ENCODE peak calls at places on chromosomes 1 and 21, in eight cellular contexts. C is esophagus muscularis mucosa, S is transverse colon, Q is H1, K is upper lobe of left lung, D is K562, F is stomach, Z is suprapubic skin. W is an unnamed sample.
A peak's percentile ranks its signal among the peaks of the same experiment; 100 is the strongest.

GRCh38 chr1:201157949-201158348 is 3.7 kb upstream of the TMEM9 start:
- DNase-seq in K (no peak), C (no peak), F (no peak), S (no peak), Q (no peak), Z (no peak), D (no peak), W (no peak)

GRCh38 chr1:81574365-81574764 is 226.4 kb upstream of the ADGRL2 start:
- DNase-seq in Z (no peak), S (no peak), F (no peak), D (no peak), C (no peak), K (no peak), Q (no peak), W (no peak)

GRCh38 chr1:113244134-113244820 is 146.0 kb upstream of the MAGI3 start:
- DNase-seq in D (no peak), Q (no peak), S (no peak), F (no peak), C (no peak), K (no peak), Z (no peak), W (no peak)

GRCh38 chr1:114040273-114041043 is 61.2 kb downstream of the OLFML3 start:
- DNase-seq in S (no peak), K (no peak), D (no peak), Q (no peak), Z (no peak), C (no peak), F (no peak), W (no peak)

GRCh38 chr1:17053071-17053684 is 654 bp downstream of the SDHB start:
- DNase-seq in Z (no peak), S (peak; percentile 17), K (no peak), C (no peak), Q (no peak), F (no peak), D (peak; percentile 33), W (no peak)

GRCh38 chr1:187336769-187337168 is 508.0 kb downstream of the PLA2G4A start:
- DNase-seq in D (no peak), K (no peak), F (no peak), Q (no peak), S (no peak), Z (no peak), C (no peak), W (no peak)

GRCh38 chr1:17630048-17630830 is 90.7 kb downstream of the ARHGEF10L start:
- DNase-seq in D (no peak), S (peak; percentile 38), Z (no peak), C (peak; percentile 94), F (peak; percentile 27), K (no peak), Q (no peak), W (peak; percentile 87)

GRCh38 chr1:231934797-231935196 is 308.2 kb downstream of the DISC1 start:
- DNase-seq in S (no peak), Z (no peak), C (no peak), Q (no peak), F (no peak), D (no peak), K (no peak), W (no peak)

GRCh38 chr1:72140222-72140621 is 142.1 kb downstream of the NEGR1 start:
- DNase-seq in K (no peak), D (no peak), Z (no peak), F (no peak), Q (no peak), C (no peak), S (no peak), W (no peak)

GRCh38 chr1:184533915-184534314 is 147.1 kb downstream of the C1orf21 start:
- DNase-seq in D (no peak), K (no peak), S (no peak), C (no peak), F (no peak), Q (no peak), Z (no peak), W (no peak)

GRCh38 chr1:172658871-172659453 is at the start of gene FASLG:
- DNase-seq in C (no peak), D (no peak), S (no peak), Q (no peak), F (no peak), Z (no peak), K (peak; percentile 81), W (no peak)

GRCh38 chr1:15326691-15327530 is 79.9 kb downstream of the FHAD1 start:
- DNase-seq in F (peak; percentile 41), S (no peak), C (no peak), Z (no peak), Q (no peak), D (no peak), K (peak; percentile 59), W (no peak)

GRCh38 chr21:45880097-45881068 is 101.2 kb upstream of the COL6A1 start:
- DNase-seq in Q (peak; percentile 44), K (peak; percentile 58), C (no peak), Z (no peak), D (peak; percentile 64), F (peak; percentile 65), S (peak; percentile 64), W (peak; percentile 76)

GRCh38 chr21:45818904-45819285 is 162.7 kb upstream of the COL6A1 start:
- DNase-seq in F (no peak), K (no peak), Z (no peak), C (peak; percentile 91), D (no peak), S (no peak), Q (no peak), W (peak; percentile 57)

GRCh38 chr1:113930499-113931161 is 1.5 kb downstream of the HIPK1 start:
- DNase-seq in F (no peak), K (no peak), Z (no peak), S (peak; percentile 41), Q (no peak), C (no peak), D (peak; percentile 25), W (no peak)

GRCh38 chr1:83849191-83850061 is 149.5 kb downstream of the TTLL7 start:
- DNase-seq in C (no peak), F (no peak), S (no peak), Z (no peak), K (no peak), Q (no peak), D (no peak), W (no peak)

GRCh38 chr1:80212021-80212420 is 1205.5 kb upstream of the ADGRL4 start:
- DNase-seq in F (no peak), S (no peak), D (no peak), Q (no peak), K (no peak), C (no peak), Z (no peak), W (no peak)

GRCh38 chr1:88917321-88918025 is 26.1 kb upstream of the GTF2B start:
- DNase-seq in S (no peak), Q (no peak), K (no peak), F (no peak), C (no peak), D (no peak), Z (no peak), W (no peak)

GRCh38 chr1:26021647-26022403 is at the start of gene EXTL1:
- DNase-seq in D (no peak), K (peak; percentile 80), F (no peak), Z (no peak), C (no peak), Q (peak; percentile 59), S (no peak), W (no peak)

GRCh38 chr1:6588128-6588892 is 8.5 kb downstream of the ZBTB48 start:
- DNase-seq in S (no peak), C (no peak), K (peak; percentile 74), Q (no peak), Z (no peak), D (no peak), F (no peak), W (no peak)

GRCh38 chr1:6588893-6589481 is 9.2 kb downstream of the ZBTB48 start:
- DNase-seq in D (no peak), Q (no peak), F (no peak), S (no peak), C (no peak), Z (no peak), K (peak; percentile 72), W (no peak)

GRCh38 chr1:6591644-6592043 is 11.0 kb downstream of the KLHL21 start:
- DNase-seq in C (no peak), S (no peak), Q (no peak), K (peak; percentile 36), D (no peak), Z (no peak), F (no peak), W (no peak)

GRCh38 chr1:6591222-6591621 is 11.4 kb downstream of the ZBTB48 start:
- DNase-seq in Z (no peak), F (no peak), S (no peak), Q (no peak), D (no peak), C (no peak), K (no peak), W (no peak)

GRCh38 chr1:6590046-6590445 is 10.3 kb downstream of the ZBTB48 start:
- DNase-seq in C (no peak), K (no peak), D (no peak), Q (no peak), S (no peak), F (no peak), Z (no peak), W (no peak)
- TF ChIP-seq POLR2A in C (no peak), K (no peak), D (peak; percentile 15), Q (no peak), S (no peak), F (no peak), Z (no peak), W (no peak)

DNA sequence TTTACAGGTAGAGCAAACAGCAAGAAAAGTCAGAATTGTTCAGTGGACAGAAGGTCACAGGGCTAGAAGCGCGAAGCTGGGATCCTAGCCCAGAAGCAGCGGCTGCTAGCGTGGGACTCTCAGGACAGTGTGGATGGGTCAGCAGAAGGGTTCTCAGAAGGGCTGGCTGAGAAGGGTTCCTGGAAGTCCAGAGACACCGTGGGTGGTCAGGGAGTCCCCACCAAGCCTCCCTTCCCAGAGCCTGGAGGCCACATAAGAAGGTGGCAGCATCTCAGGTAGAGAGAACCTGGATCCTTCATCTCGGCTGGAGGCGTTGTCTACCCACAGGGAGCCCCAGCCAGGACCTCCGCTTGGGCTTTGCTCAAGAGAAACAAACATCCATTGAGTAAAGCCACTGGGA is 696.3 kb downstream of the PTPRU start:
- DNase-seq in Q (no peak), D (no peak), Z (no peak), K (no peak), F (no peak), S (no peak), C (no peak), W (no peak)
- TF ChIP-seq POLR2AphosphoS5 in Q (no peak), D (no peak), Z (no peak), K (no peak), F (no peak), S (no peak), C (no peak), W (no peak)

GRCh38 chr1:22673486-22674409 is 20.7 kb downstream of the C1QB start:
- DNase-seq in F (peak; percentile 48), Q (no peak), K (peak; percentile 53), Z (no peak), D (peak; percentile 66), S (peak; percentile 79), C (no peak), W (no peak)
- TF ChIP-seq EP300 in F (no peak), Q (no peak), K (no peak), Z (no peak), D (no peak), S (no peak), C (no peak), W (no peak)

DNA sequence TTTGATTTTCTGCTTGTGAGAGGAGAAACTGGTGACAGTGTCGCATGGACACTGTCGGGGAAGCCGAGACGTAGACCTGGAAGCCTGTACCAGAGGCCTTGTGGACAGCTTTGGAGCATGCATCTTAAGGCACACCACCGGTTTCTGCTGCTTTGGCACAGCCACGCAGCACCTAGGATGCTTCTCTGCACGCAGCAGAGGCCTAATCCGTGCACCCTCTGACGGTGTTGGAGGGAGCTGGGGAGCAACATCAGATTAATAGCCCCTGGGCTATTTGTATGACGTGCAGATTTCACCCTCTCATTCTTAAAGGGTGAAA is 30.3 kb downstream of the TEX35 start:
- DNase-seq in C (no peak), Z (no peak), S (no peak), K (no peak), D (no peak), Q (no peak), F (no peak), W (no peak)
- TF ChIP-seq POLR2A in C (no peak), Z (no peak), S (no peak), K (no peak), D (no peak), Q (no peak), F (no peak), W (no peak)

W was measured in sigmoid colon.